ENCODE peak calls at places on chromosomes 7 and 10, in five cellular contexts. R is prostate gland, L is progenitor cell of endocrine pancreas, T is heart right ventricle, E is dorsolateral prefrontal cortex. Z is an unnamed sample.
A peak's percentile ranks its signal among the peaks of the same experiment; 100 is the strongest.

GRCh38 chr7:138465046-138465445 is 5.0 kb downstream of the TRIM24 start:
- DNase-seq in T (no peak), L (no peak), E (no peak), R (no peak), Z (no peak)

GRCh38 chr10:100043344-100043743 is 33.6 kb upstream of the DNMBP start:
- DNase-seq in L (no peak), R (peak; percentile 34), T (no peak), E (no peak), Z (no peak)

GRCh38 chr7:80719261-80719660 is 80.8 kb downstream of the CD36 start:
- DNase-seq in T (no peak), L (no peak), R (no peak), E (no peak), Z (no peak)

GRCh38 chr10:89342219-89342966 is 14.6 kb downstream of the IFIT3 start:
- DNase-seq in R (no peak), T (peak; percentile 33), L (no peak), E (peak; percentile 88), Z (no peak)

GRCh38 chr10:82981137-82981723 is 1106.2 kb downstream of the NRG3 start:
- DNase-seq in E (no peak), R (no peak), T (no peak), L (no peak), Z (peak; percentile 25)

GRCh38 chr7:10708447-10708846 is 265.2 kb upstream of the PHF14 start:
- DNase-seq in E (no peak), T (no peak), R (no peak), L (no peak), Z (no peak)

GRCh38 chr10:133528296-133528844 is 1.2 kb downstream of the CYP2E1 start:
- DNase-seq in R (no peak), E (no peak), T (no peak), L (no peak), Z (no peak)

GRCh38 chr7:140225562-140226249 is 48.9 kb upstream of the KDM7A start:
- DNase-seq in R (no peak), L (no peak), T (no peak), E (no peak), Z (no peak)

GRCh38 chr7:44287488-44288380 is 37.7 kb downstream of the CAMK2B start:
- DNase-seq in R (no peak), E (peak; percentile 1), T (no peak), L (peak; percentile 5), Z (no peak)

GRCh38 chr7:142359694-142360279 is 101.9 kb upstream of the PRSS58 start:
- DNase-seq in L (no peak), R (no peak), E (no peak), T (no peak), Z (no peak)

GRCh38 chr7:142364551-142364950 is 106.7 kb upstream of the PRSS58 start:
- DNase-seq in T (no peak), R (no peak), E (no peak), L (no peak), Z (no peak)

GRCh38 chr7:142365410-142365842 is 107.6 kb upstream of the PRSS58 start:
- DNase-seq in E (no peak), L (no peak), T (no peak), R (no peak), Z (no peak)

GRCh38 chr7:142357953-142358520 is 100.2 kb upstream of the PRSS58 start:
- DNase-seq in L (no peak), T (no peak), E (no peak), R (no peak), Z (peak; percentile 69)

DNA sequence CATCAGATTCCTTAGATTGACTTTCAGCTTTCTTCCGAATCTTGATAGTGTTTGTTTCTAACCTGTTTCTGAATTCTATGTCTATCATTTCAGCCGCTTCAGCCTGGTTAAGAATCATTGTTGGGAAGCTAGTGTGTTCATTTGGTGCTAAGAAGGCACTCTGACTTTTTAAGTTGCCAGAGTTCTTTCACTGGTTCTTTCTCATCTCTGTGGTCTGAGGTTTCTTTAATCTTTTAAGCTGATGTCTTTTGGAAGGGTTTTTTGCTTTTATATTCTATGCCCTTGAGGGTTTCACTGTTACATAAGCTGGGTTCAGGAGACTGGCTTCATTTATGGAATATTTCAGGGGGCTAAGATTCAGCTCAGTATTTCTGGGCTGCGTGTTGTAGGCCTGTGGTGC is 104.5 kb upstream of the PRSS58 start:
- DNase-seq in R (no peak), L (no peak), E (no peak), T (no peak), Z (no peak)
- TF ChIP-seq CTCF in R (no peak), L (no peak), E (no peak), T (no peak), Z (no peak)

GRCh38 chr10:97404044-97404443 is 2.9 kb upstream of the RRP12 start:
- DNase-seq in E (no peak), L (no peak), R (no peak), T (no peak), Z (no peak)

GRCh38 chr10:97396056-97396455 is 5.1 kb downstream of the RRP12 start:
- DNase-seq in T (no peak), E (no peak), L (no peak), R (no peak), Z (no peak)

GRCh38 chr10:97399843-97400545 is 1.1 kb downstream of the RRP12 start:
- DNase-seq in T (no peak), L (no peak), R (peak; percentile 14), E (peak; percentile 35), Z (no peak)

GRCh38 chr10:97401455-97401919 is 347 bp upstream of the RRP12 start:
- DNase-seq in T (no peak), L (no peak), E (no peak), R (no peak), Z (no peak)

GRCh38 chr10:97400665-97401454 is at the start of gene RRP12:
- DNase-seq in L (peak; percentile 42), R (peak; percentile 90), T (peak; percentile 37), E (peak; percentile 83), Z (peak; percentile 99)
- TF ChIP-seq CTCF in L (peak; percentile 23), R (no peak), T (no peak), E (no peak), Z (no peak)

DNA sequence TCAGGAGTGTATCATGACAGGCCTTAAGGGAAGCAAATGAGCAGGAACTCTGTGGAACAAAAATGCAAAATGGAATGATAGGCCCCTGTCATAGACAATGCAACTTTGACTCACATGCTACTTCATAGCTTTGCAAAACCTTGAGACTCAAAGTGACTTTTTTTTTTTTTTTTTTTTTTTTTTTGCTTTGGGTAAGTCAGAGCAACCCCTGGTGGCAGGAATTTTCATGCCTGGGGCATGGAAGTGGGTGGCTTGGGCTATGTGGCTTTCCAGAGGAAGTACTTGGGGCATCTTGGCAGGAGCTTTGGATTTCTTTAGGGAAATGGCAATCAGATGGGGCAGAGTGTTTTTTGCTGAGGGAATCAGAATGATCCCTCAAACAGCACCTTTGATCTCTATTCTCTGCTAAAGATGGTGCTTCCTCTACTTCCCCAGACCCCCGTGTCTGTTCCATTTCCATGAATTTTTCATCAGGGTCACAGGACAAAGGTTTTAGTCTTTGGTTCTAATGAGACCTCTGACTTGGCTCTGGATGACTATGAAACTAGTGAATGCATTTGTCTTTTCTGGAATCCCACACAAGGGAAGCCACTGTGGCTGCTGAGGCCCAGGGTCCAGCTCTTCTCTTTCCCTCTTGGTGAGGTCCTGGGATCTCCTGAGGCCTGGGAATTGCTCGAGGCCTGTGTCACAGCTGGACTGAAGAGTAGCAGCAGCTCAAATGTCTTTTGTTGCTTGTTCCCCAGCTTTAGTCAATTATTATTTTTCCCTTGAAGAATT is 62.8 kb downstream of the TACC2 start:
- DNase-seq in T (peak; percentile 38), L (no peak), R (peak; percentile 67), E (no peak), Z (peak; percentile 81)
- TF ChIP-seq CTCF in T (peak; percentile 42), L (peak; percentile 65), R (peak; percentile 59), E (peak; percentile 38), Z (peak; percentile 81)

DNA sequence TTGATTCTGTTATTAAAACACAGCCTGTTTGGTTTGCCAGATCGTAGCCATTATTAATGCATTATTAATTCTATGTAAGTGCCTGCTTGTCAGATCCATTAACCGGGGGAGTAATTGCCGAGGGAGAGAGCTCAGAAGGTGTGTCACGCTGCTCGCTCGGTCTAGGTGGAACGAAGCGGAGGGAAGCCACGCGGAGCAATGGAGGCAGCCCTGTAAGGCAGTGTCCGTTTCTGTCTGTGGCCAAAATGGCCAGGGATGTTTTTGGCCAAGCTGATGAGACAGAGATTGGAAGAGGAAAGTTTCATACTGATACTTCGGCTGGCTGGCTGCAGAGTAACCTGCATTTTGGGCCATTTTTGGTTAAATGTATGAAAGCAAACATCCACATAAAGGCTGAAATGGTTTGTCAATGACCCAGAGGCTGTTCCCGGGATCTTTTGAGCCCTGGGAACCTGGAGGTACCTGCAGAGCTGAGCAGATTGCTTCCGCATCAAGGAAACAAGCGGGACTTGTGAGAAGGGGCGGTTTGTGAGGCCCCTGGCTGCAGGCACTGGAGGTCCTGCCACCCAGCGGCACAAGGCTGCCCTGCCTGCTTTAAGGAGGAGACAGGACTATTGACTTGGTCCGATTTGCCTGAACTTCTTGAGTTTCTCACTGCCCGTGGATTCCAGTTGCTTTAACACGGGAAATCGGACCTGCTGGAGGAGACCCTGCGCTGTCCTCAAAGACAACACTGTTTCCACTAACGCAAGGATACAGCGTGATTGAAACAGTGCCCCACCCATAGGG is 129.9 kb downstream of the DNAJB6 start:
- DNase-seq in L (no peak), E (no peak), R (no peak), T (no peak), Z (no peak)
- TF ChIP-seq CTCF in L (peak; percentile 23), E (no peak), R (no peak), T (no peak), Z (no peak)